ENCODE peak calls at places on chromosome 1, in seven cellular contexts. One of them, this sample, is unnamed.

GRCh38 chr1:4755301-4756183 is 101.1 kb downstream of the AJAP1 start:
- DNase-seq in T-helper 1 cell: no peak
- DNase-seq in C1 segment of cervical spinal cord: no peak
- DNase-seq in activated T-helper 9 cell treated with anti-CD3 and anti-CD28 coated beads, Interleukin-2, amount 50 U/mL, for 16 hours: no peak
- DNase-seq in myocyte: no peak
- DNase-seq in stimulated activated CD4-positive, alpha-beta T cell treated with anti-CD3 and anti-CD28 coated beads, Interleukin-2, amount 100 ng/mL, for 24 hours: no peak
- DNase-seq in HCEC 1CT: no peak
- DNase-seq in this sample: no peak

GRCh38 chr1:59691261-59691660 is 123.5 kb upstream of the HOOK1 start:
- DNase-seq in T-helper 1 cell: no peak
- DNase-seq in C1 segment of cervical spinal cord: no peak
- DNase-seq in activated T-helper 9 cell treated with anti-CD3 and anti-CD28 coated beads, Interleukin-2, amount 50 U/mL, for 16 hours: no peak
- DNase-seq in myocyte: peak
- DNase-seq in stimulated activated CD4-positive, alpha-beta T cell treated with anti-CD3 and anti-CD28 coated beads, Interleukin-2, amount 100 ng/mL, for 24 hours: no peak
- DNase-seq in HCEC 1CT: no peak
- DNase-seq in this sample: no peak

GRCh38 chr1:109827986-109828385 is 64.3 kb upstream of the EPS8L3 start:
- DNase-seq in T-helper 1 cell: no peak
- DNase-seq in C1 segment of cervical spinal cord: no peak
- DNase-seq in activated T-helper 9 cell treated with anti-CD3 and anti-CD28 coated beads, Interleukin-2, amount 50 U/mL, for 16 hours: no peak
- DNase-seq in myocyte: no peak
- DNase-seq in stimulated activated CD4-positive, alpha-beta T cell treated with anti-CD3 and anti-CD28 coated beads, Interleukin-2, amount 100 ng/mL, for 24 hours: no peak
- DNase-seq in HCEC 1CT: no peak
- DNase-seq in this sample: no peak

GRCh38 chr1:24572301-24572700 is 16.4 kb downstream of the NCMAP start:
- DNase-seq in T-helper 1 cell: no peak
- DNase-seq in C1 segment of cervical spinal cord: no peak
- DNase-seq in activated T-helper 9 cell treated with anti-CD3 and anti-CD28 coated beads, Interleukin-2, amount 50 U/mL, for 16 hours: no peak
- DNase-seq in myocyte: peak
- DNase-seq in stimulated activated CD4-positive, alpha-beta T cell treated with anti-CD3 and anti-CD28 coated beads, Interleukin-2, amount 100 ng/mL, for 24 hours: no peak
- DNase-seq in HCEC 1CT: no peak
- DNase-seq in this sample: no peak

GRCh38 chr1:209428241-209428921 is 155.1 kb upstream of the CAMK1G start:
- DNase-seq in T-helper 1 cell: no peak
- DNase-seq in C1 segment of cervical spinal cord: no peak
- DNase-seq in activated T-helper 9 cell treated with anti-CD3 and anti-CD28 coated beads, Interleukin-2, amount 50 U/mL, for 16 hours: no peak
- DNase-seq in myocyte: no peak
- DNase-seq in stimulated activated CD4-positive, alpha-beta T cell treated with anti-CD3 and anti-CD28 coated beads, Interleukin-2, amount 100 ng/mL, for 24 hours: no peak
- DNase-seq in HCEC 1CT: no peak
- DNase-seq in this sample: no peak

GRCh38 chr1:86447198-86447790 is 21.4 kb upstream of the CLCA1 start:
- DNase-seq in T-helper 1 cell: no peak
- DNase-seq in C1 segment of cervical spinal cord: peak
- DNase-seq in activated T-helper 9 cell treated with anti-CD3 and anti-CD28 coated beads, Interleukin-2, amount 50 U/mL, for 16 hours: no peak
- DNase-seq in myocyte: no peak
- DNase-seq in stimulated activated CD4-positive, alpha-beta T cell treated with anti-CD3 and anti-CD28 coated beads, Interleukin-2, amount 100 ng/mL, for 24 hours: no peak
- DNase-seq in HCEC 1CT: no peak
- DNase-seq in this sample: no peak

GRCh38 chr1:90821793-90822359 is 104.8 kb upstream of the BARHL2 start:
- DNase-seq in T-helper 1 cell: no peak
- DNase-seq in C1 segment of cervical spinal cord: no peak
- DNase-seq in activated T-helper 9 cell treated with anti-CD3 and anti-CD28 coated beads, Interleukin-2, amount 50 U/mL, for 16 hours: no peak
- DNase-seq in myocyte: no peak
- DNase-seq in stimulated activated CD4-positive, alpha-beta T cell treated with anti-CD3 and anti-CD28 coated beads, Interleukin-2, amount 100 ng/mL, for 24 hours: no peak
- DNase-seq in HCEC 1CT: no peak
- DNase-seq in this sample: no peak

GRCh38 chr1:1123581-1124507 is 8.0 kb upstream of the C1orf159 start:
- DNase-seq in T-helper 1 cell: no peak
- DNase-seq in C1 segment of cervical spinal cord: no peak
- DNase-seq in activated T-helper 9 cell treated with anti-CD3 and anti-CD28 coated beads, Interleukin-2, amount 50 U/mL, for 16 hours: no peak
- DNase-seq in myocyte: peak
- DNase-seq in stimulated activated CD4-positive, alpha-beta T cell treated with anti-CD3 and anti-CD28 coated beads, Interleukin-2, amount 100 ng/mL, for 24 hours: no peak
- DNase-seq in HCEC 1CT: peak
- DNase-seq in this sample: no peak

GRCh38 chr1:188244681-188245080 is 1415.9 kb downstream of the PLA2G4A start:
- DNase-seq in T-helper 1 cell: no peak
- DNase-seq in C1 segment of cervical spinal cord: no peak
- DNase-seq in activated T-helper 9 cell treated with anti-CD3 and anti-CD28 coated beads, Interleukin-2, amount 50 U/mL, for 16 hours: no peak
- DNase-seq in myocyte: no peak
- DNase-seq in stimulated activated CD4-positive, alpha-beta T cell treated with anti-CD3 and anti-CD28 coated beads, Interleukin-2, amount 100 ng/mL, for 24 hours: no peak
- DNase-seq in HCEC 1CT: no peak
- DNase-seq in this sample: no peak

This sample was measured in tibial artery.